ENCODE peak calls at places on chromosomes 5 and 9, in six cellular contexts. E is T-helper 1 cell, Y is AG09309, V is Caco-2, A is HuH-7, H is GM12865. G is an unnamed sample.

GRCh38 chr9:89738137-89738932 is 133.5 kb downstream of the GADD45G start:
- DNase-seq in E (no peak), Y (no peak), V (no peak), A (peak), H (no peak), G (no peak)

GRCh38 chr9:3825724-3826123 is 299.9 kb upstream of the RFX3 start:
- DNase-seq in E (no peak), Y (no peak), A (no peak), V (no peak), H (no peak), G (no peak)

GRCh38 chr5:73722224-73722623 is 96.2 kb downstream of the ARHGEF28 start:
- DNase-seq in Y (no peak), A (no peak), H (no peak), V (no peak), E (no peak), G (no peak)

GRCh38 chr5:1017691-1018455 is 9.3 kb downstream of the NKD2 start:
- DNase-seq in H (no peak), Y (no peak), A (no peak), E (no peak), V (no peak), G (no peak)

GRCh38 chr5:25060575-25060974 is 415.8 kb upstream of the CDH10 start:
- DNase-seq in H (no peak), E (no peak), V (no peak), Y (no peak), A (no peak), G (no peak)

GRCh38 chr9:71791875-71792274 is 23.6 kb upstream of the CEMIP2 start:
- DNase-seq in A (no peak), V (no peak), H (no peak), Y (no peak), E (no peak), G (no peak)

GRCh38 chr5:16617272-16617973 is 626 bp upstream of the RETREG1 start:
- DNase-seq in H (no peak), V (no peak), Y (no peak), A (no peak), E (peak), G (peak)

GRCh38 chr5:78295035-78295961 is 800 bp upstream of the AP3B1 start:
- DNase-seq in E (peak), H (peak), A (peak), V (peak), Y (no peak), G (peak)

GRCh38 chr5:66603164-66603563 is 7.0 kb downstream of the MAST4 start:
- DNase-seq in V (no peak), A (no peak), H (no peak), Y (no peak), E (no peak), G (no peak)

GRCh38 chr9:35168963-35169362 is 7.2 kb downstream of the UNC13B start:
- DNase-seq in E (no peak), Y (no peak), H (no peak), V (no peak), A (no peak), G (no peak)

GRCh38 chr9:113548221-113549041 is 84.9 kb downstream of the RGS3 start:
- DNase-seq in H (peak), A (peak), Y (no peak), V (peak), E (no peak), G (no peak)

GRCh38 chr5:55071413-55071812 is 31.0 kb upstream of the GZMA start:
- DNase-seq in E (no peak), H (no peak), Y (no peak), A (no peak), V (no peak), G (no peak)

GRCh38 chr5:52977264-52977897 is 11.8 kb upstream of the ITGA2 start:
- DNase-seq in H (no peak), E (no peak), V (no peak), A (no peak), Y (no peak), G (no peak)

GRCh38 chr5:138696501-138696900 is 56.7 kb upstream of the CTNNA1 start:
- DNase-seq in Y (peak), A (peak), H (no peak), V (peak), E (no peak), G (no peak)

GRCh38 chr5:140148508-140148907 is 22.8 kb downstream of the IGIP start:
- DNase-seq in A (peak), V (no peak), Y (no peak), E (no peak), H (no peak), G (no peak)

GRCh38 chr5:163943546-163943945 is 438.1 kb downstream of the MAT2B start:
- DNase-seq in E (no peak), V (no peak), Y (no peak), H (peak), A (no peak), G (no peak)

GRCh38 chr5:174736351-174736721 is 12.0 kb downstream of the MSX2 start:
- DNase-seq in Y (peak), H (no peak), E (no peak), V (no peak), A (no peak), G (no peak)

GRCh38 chr9:134623408-134624066 is 18.1 kb upstream of the COL5A1 start:
- DNase-seq in H (no peak), A (no peak), E (no peak), Y (no peak), V (peak), G (no peak)

GRCh38 chr9:31519011-31519410 is 865.4 kb upstream of the ACO1 start:
- DNase-seq in E (no peak), A (no peak), H (peak), Y (no peak), V (no peak), G (no peak)

GRCh38 chr5:174793684-174794328 is 69.4 kb downstream of the MSX2 start:
- DNase-seq in V (peak), E (no peak), A (peak), Y (no peak), H (peak), G (peak)

GRCh38 chr9:69178583-69179011 is 4.5 kb downstream of the TJP2 start:
- DNase-seq in V (no peak), Y (no peak), E (no peak), H (no peak), A (no peak), G (no peak)

GRCh38 chr5:42930934-42931333 is 109.2 kb downstream of the ANXA2R start:
- DNase-seq in A (no peak), Y (no peak), H (no peak), V (no peak), E (no peak), G (no peak)

GRCh38 chr5:14587143-14587542 is 5.6 kb downstream of the OTULINL start:
- DNase-seq in Y (no peak), A (no peak), E (no peak), V (no peak), H (no peak), G (no peak)

GRCh38 chr5:132530946-132531345 is 12.4 kb downstream of the IL5 start:
- DNase-seq in Y (no peak), E (no peak), H (no peak), A (no peak), V (no peak), G (no peak)

GRCh38 chr5:77620404-77620803 is 18.1 kb downstream of the OTP start:
- DNase-seq in H (peak), A (no peak), E (no peak), V (peak), Y (no peak), G (no peak)

GRCh38 chr5:12920527-12920926 is 1016.3 kb upstream of the CTNND2 start:
- DNase-seq in E (no peak), Y (no peak), H (no peak), V (no peak), A (no peak), G (no peak)

GRCh38 chr9:136093331-136093986 is 1.6 kb downstream of the NACC2 start:
- DNase-seq in V (no peak), A (peak), E (no peak), Y (no peak), H (no peak), G (no peak)

GRCh38 chr5:33588654-33589372 is 148.0 kb downstream of the TARS1 start:
- DNase-seq in E (no peak), H (peak), V (peak), A (peak), Y (no peak), G (no peak)

GRCh38 chr5:95631265-95631957 is 11.5 kb downstream of the GPR150 start:
- DNase-seq in V (no peak), H (no peak), E (no peak), Y (peak), A (no peak), G (no peak)

GRCh38 chr5:133232011-133232410 is 180.2 kb downstream of the HSPA4 start:
- DNase-seq in Y (no peak), A (no peak), E (no peak), V (no peak), H (no peak), G (no peak)

GRCh38 chr5:157252741-157253465 is 13.0 kb upstream of the CYFIP2 start:
- DNase-seq in E (peak), A (no peak), Y (peak), H (peak), V (no peak), G (peak)

GRCh38 chr5:59826996-59827395 is 66.5 kb downstream of the PDE4D start:
- DNase-seq in E (no peak), A (no peak), Y (no peak), V (no peak), H (no peak), G (no peak)

GRCh38 chr5:22631683-22632082 is 221.5 kb downstream of the CDH12 start:
- DNase-seq in E (no peak), A (no peak), H (no peak), Y (no peak), V (no peak), G (no peak)

GRCh38 chr9:3946840-3947239 is 353.0 kb downstream of the GLIS3 start:
- DNase-seq in H (no peak), Y (no peak), E (no peak), V (no peak), A (no peak), G (no peak)

GRCh38 chr9:134969401-134969800 is 51.7 kb upstream of the FCN1 start:
- DNase-seq in E (no peak), Y (no peak), A (no peak), H (no peak), V (peak), G (no peak)

GRCh38 chr9:3692606-3693005 is 166.8 kb upstream of the RFX3 start:
- DNase-seq in Y (no peak), H (no peak), V (no peak), A (no peak), E (no peak), G (no peak)

GRCh38 chr5:142925795-142926194 is 155.6 kb downstream of the ARHGAP26 start:
- DNase-seq in V (no peak), Y (peak), E (no peak), H (no peak), A (no peak), G (no peak)

GRCh38 chr5:171388816-171389168 is 1.1 kb downstream of the NPM1 start:
- DNase-seq in E (no peak), A (no peak), V (no peak), Y (no peak), H (peak), G (no peak)